ENCODE peak calls at places on chromosomes 2 and 18, in seven cellular contexts. K, I, Y, N, V, W and X are unnamed samples.

GRCh38 chr18:47881752-47882455 is 48.6 kb downstream of the SMAD2 start:
- DNase-seq in I (no peak), W (no peak), K (no peak), N (no peak), Y (no peak), V (no peak), X (no peak)

GRCh38 chr2:144553379-144553778 is 33.5 kb upstream of the ZEB2 start:
- DNase-seq in W (no peak), N (no peak), I (no peak), V (peak), Y (no peak), K (no peak), X (no peak)

GRCh38 chr18:79825913-79826312 is 28.2 kb downstream of the KCNG2 start:
- DNase-seq in N (no peak), Y (no peak), W (no peak), I (no peak), K (no peak), V (no peak), X (no peak)

GRCh38 chr2:85323351-85323987 is 4.3 kb downstream of the TGOLN2 start:
- DNase-seq in K (peak), Y (no peak), V (no peak), W (no peak), N (no peak), I (no peak), X (no peak)

GRCh38 chr2:171553858-171554257 is 31.6 kb downstream of the CYBRD1 start:
- DNase-seq in K (no peak), I (peak), Y (no peak), N (no peak), W (no peak), V (no peak), X (no peak)

GRCh38 chr2:88733155-88733902 is 41.9 kb downstream of the RPIA start:
- DNase-seq in I (no peak), K (no peak), N (no peak), Y (no peak), V (no peak), W (no peak), X (no peak)

GRCh38 chr2:195658541-195658890 is 1.5 kb downstream of the SLC39A10 start:
- DNase-seq in I (no peak), K (peak), V (peak), Y (peak), W (no peak), N (no peak), X (no peak)

GRCh38 chr2:112032615-112033457 is 22.2 kb upstream of the TMEM87B start:
- DNase-seq in N (peak), W (no peak), I (peak), Y (no peak), K (peak), V (no peak), X (no peak)